ENCODE peak calls at places on chromosomes 5 and 9, in six cellular contexts. One of them, this sample, is unnamed.

GRCh38 chr9:74804018-74804385 is 83.7 kb downstream of the TRPM6 start:
- DNase-seq in dorsolateral prefrontal cortex: no peak
- DNase-seq in H54: no peak
- DNase-seq in DND-41: no peak
- DNase-seq in foreskin fibroblast: no peak
- DNase-seq in activated effector memory CD4-positive, alpha-beta T cell treated with anti-CD3 and anti-CD28 coated beads, Interleukin-2, amount 50 U/mL, for 16 hours: no peak
- DNase-seq in this sample: no peak

GRCh38 chr9:35618854-35619799 is 914 bp upstream of the CD72 start:
- DNase-seq in H54: no peak
- DNase-seq in DND-41: peak; percentile 94
- DNase-seq in activated effector memory CD4-positive, alpha-beta T cell treated with anti-CD3 and anti-CD28 coated beads, Interleukin-2, amount 50 U/mL, for 16 hours: no peak
- DNase-seq in foreskin fibroblast: no peak
- DNase-seq in dorsolateral prefrontal cortex: no peak
- DNase-seq in this sample: no peak

GRCh38 chr5:9302228-9302627 is 243.6 kb downstream of the SEMA5A start:
- DNase-seq in H54: no peak
- DNase-seq in activated effector memory CD4-positive, alpha-beta T cell treated with anti-CD3 and anti-CD28 coated beads, Interleukin-2, amount 50 U/mL, for 16 hours: no peak
- DNase-seq in dorsolateral prefrontal cortex: no peak
- DNase-seq in foreskin fibroblast: no peak
- DNase-seq in DND-41: no peak
- DNase-seq in this sample: no peak

GRCh38 chr9:128705051-128705965 is 3.0 kb downstream of the PKN3 start:
- DNase-seq in foreskin fibroblast: no peak
- DNase-seq in activated effector memory CD4-positive, alpha-beta T cell treated with anti-CD3 and anti-CD28 coated beads, Interleukin-2, amount 50 U/mL, for 16 hours: no peak
- DNase-seq in dorsolateral prefrontal cortex: no peak
- DNase-seq in DND-41: no peak
- DNase-seq in H54: no peak
- DNase-seq in this sample: no peak

GRCh38 chr9:33329117-33329563 is 38.8 kb downstream of the NFX1 start:
- DNase-seq in H54: peak; percentile 35
- DNase-seq in activated effector memory CD4-positive, alpha-beta T cell treated with anti-CD3 and anti-CD28 coated beads, Interleukin-2, amount 50 U/mL, for 16 hours: no peak
- DNase-seq in foreskin fibroblast: peak; percentile 91
- DNase-seq in DND-41: no peak
- DNase-seq in dorsolateral prefrontal cortex: no peak
- DNase-seq in this sample: peak; percentile 93

GRCh38 chr9:91395553-91396470 is 27.8 kb downstream of the NFIL3 start:
- DNase-seq in activated effector memory CD4-positive, alpha-beta T cell treated with anti-CD3 and anti-CD28 coated beads, Interleukin-2, amount 50 U/mL, for 16 hours: no peak
- DNase-seq in foreskin fibroblast: peak; percentile 70
- DNase-seq in H54: peak; percentile 56
- DNase-seq in dorsolateral prefrontal cortex: no peak
- DNase-seq in DND-41: no peak
- DNase-seq in this sample: peak; percentile 74

GRCh38 chr9:34179528-34180138 is 790 bp downstream of the UBAP1 start:
- DNase-seq in DND-41: no peak
- DNase-seq in H54: no peak
- DNase-seq in foreskin fibroblast: peak; percentile 71
- DNase-seq in dorsolateral prefrontal cortex: no peak
- DNase-seq in activated effector memory CD4-positive, alpha-beta T cell treated with anti-CD3 and anti-CD28 coated beads, Interleukin-2, amount 50 U/mL, for 16 hours: no peak
- DNase-seq in this sample: peak; percentile 43

GRCh38 chr5:157109744-157110143 is 900 bp upstream of the HAVCR2 start:
- DNase-seq in dorsolateral prefrontal cortex: no peak
- DNase-seq in H54: no peak
- DNase-seq in DND-41: no peak
- DNase-seq in activated effector memory CD4-positive, alpha-beta T cell treated with anti-CD3 and anti-CD28 coated beads, Interleukin-2, amount 50 U/mL, for 16 hours: no peak
- DNase-seq in foreskin fibroblast: no peak
- DNase-seq in this sample: no peak

GRCh38 chr9:134326754-134327526 is 685 bp downstream of the RXRA start:
- DNase-seq in dorsolateral prefrontal cortex: no peak
- DNase-seq in DND-41: no peak
- DNase-seq in foreskin fibroblast: no peak
- DNase-seq in activated effector memory CD4-positive, alpha-beta T cell treated with anti-CD3 and anti-CD28 coated beads, Interleukin-2, amount 50 U/mL, for 16 hours: no peak
- DNase-seq in H54: peak; percentile 92
- DNase-seq in this sample: no peak

GRCh38 chr9:114677418-114677817 is 4.6 kb downstream of the TEX48 start:
- DNase-seq in H54: peak; percentile 59
- DNase-seq in foreskin fibroblast: peak; percentile 99
- DNase-seq in activated effector memory CD4-positive, alpha-beta T cell treated with anti-CD3 and anti-CD28 coated beads, Interleukin-2, amount 50 U/mL, for 16 hours: no peak
- DNase-seq in dorsolateral prefrontal cortex: no peak
- DNase-seq in DND-41: peak; percentile 33
- DNase-seq in this sample: peak; percentile 99

GRCh38 chr9:78026947-78027346 is 4.7 kb downstream of the GNAQ start:
- DNase-seq in DND-41: no peak
- DNase-seq in foreskin fibroblast: no peak
- DNase-seq in activated effector memory CD4-positive, alpha-beta T cell treated with anti-CD3 and anti-CD28 coated beads, Interleukin-2, amount 50 U/mL, for 16 hours: no peak
- DNase-seq in dorsolateral prefrontal cortex: no peak
- DNase-seq in H54: no peak
- DNase-seq in this sample: no peak

GRCh38 chr5:157076558-157076957 is 17.6 kb upstream of the HAVCR1 start:
- DNase-seq in dorsolateral prefrontal cortex: no peak
- DNase-seq in foreskin fibroblast: no peak
- DNase-seq in activated effector memory CD4-positive, alpha-beta T cell treated with anti-CD3 and anti-CD28 coated beads, Interleukin-2, amount 50 U/mL, for 16 hours: no peak
- DNase-seq in DND-41: no peak
- DNase-seq in H54: no peak
- DNase-seq in this sample: peak; percentile 23

GRCh38 chr5:172319708-172320441 is 36.3 kb upstream of the UBTD2 start:
- DNase-seq in activated effector memory CD4-positive, alpha-beta T cell treated with anti-CD3 and anti-CD28 coated beads, Interleukin-2, amount 50 U/mL, for 16 hours: no peak
- DNase-seq in foreskin fibroblast: no peak
- DNase-seq in dorsolateral prefrontal cortex: no peak
- DNase-seq in DND-41: no peak
- DNase-seq in H54: no peak
- DNase-seq in this sample: no peak

GRCh38 chr9:123550797-123551196 is 194.8 kb downstream of the CRB2 start:
- DNase-seq in activated effector memory CD4-positive, alpha-beta T cell treated with anti-CD3 and anti-CD28 coated beads, Interleukin-2, amount 50 U/mL, for 16 hours: no peak
- DNase-seq in foreskin fibroblast: no peak
- DNase-seq in dorsolateral prefrontal cortex: no peak
- DNase-seq in H54: no peak
- DNase-seq in DND-41: no peak
- DNase-seq in this sample: no peak

GRCh38 chr5:3392306-3392939 is 203.2 kb upstream of the IRX1 start:
- DNase-seq in dorsolateral prefrontal cortex: no peak
- DNase-seq in H54: no peak
- DNase-seq in activated effector memory CD4-positive, alpha-beta T cell treated with anti-CD3 and anti-CD28 coated beads, Interleukin-2, amount 50 U/mL, for 16 hours: no peak
- DNase-seq in foreskin fibroblast: no peak
- DNase-seq in DND-41: peak; percentile 69
- DNase-seq in this sample: no peak

GRCh38 chr9:124222918-124223720 is 34.6 kb upstream of the NEK6 start:
- DNase-seq in DND-41: no peak
- DNase-seq in dorsolateral prefrontal cortex: peak; percentile 6
- DNase-seq in H54: peak; percentile 56
- DNase-seq in foreskin fibroblast: peak; percentile 42
- DNase-seq in activated effector memory CD4-positive, alpha-beta T cell treated with anti-CD3 and anti-CD28 coated beads, Interleukin-2, amount 50 U/mL, for 16 hours: peak; percentile 48
- DNase-seq in this sample: no peak

GRCh38 chr9:109198736-109199384 is 31.8 kb upstream of the FRRS1L start:
- DNase-seq in H54: no peak
- DNase-seq in dorsolateral prefrontal cortex: no peak
- DNase-seq in foreskin fibroblast: no peak
- DNase-seq in DND-41: no peak
- DNase-seq in activated effector memory CD4-positive, alpha-beta T cell treated with anti-CD3 and anti-CD28 coated beads, Interleukin-2, amount 50 U/mL, for 16 hours: no peak
- DNase-seq in this sample: no peak

GRCh38 chr5:164097747-164098146 is 592.3 kb downstream of the MAT2B start:
- DNase-seq in foreskin fibroblast: no peak
- DNase-seq in dorsolateral prefrontal cortex: no peak
- DNase-seq in DND-41: no peak
- DNase-seq in H54: no peak
- DNase-seq in activated effector memory CD4-positive, alpha-beta T cell treated with anti-CD3 and anti-CD28 coated beads, Interleukin-2, amount 50 U/mL, for 16 hours: no peak
- DNase-seq in this sample: no peak

GRCh38 chr9:129885670-129886106 is 50.4 kb downstream of the USP20 start:
- DNase-seq in foreskin fibroblast: peak; percentile 93
- DNase-seq in activated effector memory CD4-positive, alpha-beta T cell treated with anti-CD3 and anti-CD28 coated beads, Interleukin-2, amount 50 U/mL, for 16 hours: peak; percentile 96
- DNase-seq in dorsolateral prefrontal cortex: peak; percentile 79
- DNase-seq in DND-41: peak; percentile 92
- DNase-seq in H54: peak; percentile 88
- DNase-seq in this sample: peak; percentile 68

GRCh38 chr5:41707853-41708603 is 162.2 kb downstream of the OXCT1 start:
- DNase-seq in dorsolateral prefrontal cortex: no peak
- DNase-seq in activated effector memory CD4-positive, alpha-beta T cell treated with anti-CD3 and anti-CD28 coated beads, Interleukin-2, amount 50 U/mL, for 16 hours: no peak
- DNase-seq in DND-41: no peak
- DNase-seq in foreskin fibroblast: peak; percentile 32
- DNase-seq in H54: peak; percentile 10
- DNase-seq in this sample: peak; percentile 50

GRCh38 chr9:101462558-101462957 is 27.0 kb upstream of the ALDOB start:
- DNase-seq in foreskin fibroblast: peak; percentile 68
- DNase-seq in dorsolateral prefrontal cortex: no peak
- DNase-seq in activated effector memory CD4-positive, alpha-beta T cell treated with anti-CD3 and anti-CD28 coated beads, Interleukin-2, amount 50 U/mL, for 16 hours: no peak
- DNase-seq in H54: peak; percentile 63
- DNase-seq in DND-41: no peak
- DNase-seq in this sample: no peak

GRCh38 chr9:136667217-136667939 is 4.7 kb downstream of the EGFL7 start:
- DNase-seq in H54: no peak
- DNase-seq in DND-41: no peak
- DNase-seq in dorsolateral prefrontal cortex: no peak
- DNase-seq in foreskin fibroblast: no peak
- DNase-seq in activated effector memory CD4-positive, alpha-beta T cell treated with anti-CD3 and anti-CD28 coated beads, Interleukin-2, amount 50 U/mL, for 16 hours: no peak
- DNase-seq in this sample: no peak

GRCh38 chr9:37432020-37432419 is 9.5 kb downstream of the GRHPR start:
- DNase-seq in H54: no peak
- DNase-seq in activated effector memory CD4-positive, alpha-beta T cell treated with anti-CD3 and anti-CD28 coated beads, Interleukin-2, amount 50 U/mL, for 16 hours: no peak
- DNase-seq in dorsolateral prefrontal cortex: no peak
- DNase-seq in foreskin fibroblast: no peak
- DNase-seq in DND-41: no peak
- DNase-seq in this sample: no peak

GRCh38 chr5:150479416-150479815 is 28.5 kb upstream of the NDST1 start:
- DNase-seq in foreskin fibroblast: no peak
- DNase-seq in activated effector memory CD4-positive, alpha-beta T cell treated with anti-CD3 and anti-CD28 coated beads, Interleukin-2, amount 50 U/mL, for 16 hours: no peak
- DNase-seq in DND-41: no peak
- DNase-seq in H54: no peak
- DNase-seq in dorsolateral prefrontal cortex: no peak
- DNase-seq in this sample: no peak

GRCh38 chr9:128688501-128689292 is at the start of gene SET:
- DNase-seq in DND-41: peak; percentile 93
- DNase-seq in foreskin fibroblast: peak; percentile 95
- DNase-seq in dorsolateral prefrontal cortex: peak; percentile 91
- DNase-seq in activated effector memory CD4-positive, alpha-beta T cell treated with anti-CD3 and anti-CD28 coated beads, Interleukin-2, amount 50 U/mL, for 16 hours: peak; percentile 97
- DNase-seq in H54: peak; percentile 100
- DNase-seq in this sample: peak; percentile 77

GRCh38 chr5:134503088-134503936 is 22.2 kb upstream of the JADE2 start:
- DNase-seq in DND-41: peak; percentile 92
- DNase-seq in foreskin fibroblast: peak; percentile 98
- DNase-seq in H54: peak; percentile 85
- DNase-seq in dorsolateral prefrontal cortex: no peak
- DNase-seq in activated effector memory CD4-positive, alpha-beta T cell treated with anti-CD3 and anti-CD28 coated beads, Interleukin-2, amount 50 U/mL, for 16 hours: peak; percentile 83
- DNase-seq in this sample: peak; percentile 94

GRCh38 chr5:66565878-66566277 is 30.3 kb upstream of the MAST4 start:
- DNase-seq in H54: no peak
- DNase-seq in activated effector memory CD4-positive, alpha-beta T cell treated with anti-CD3 and anti-CD28 coated beads, Interleukin-2, amount 50 U/mL, for 16 hours: no peak
- DNase-seq in dorsolateral prefrontal cortex: no peak
- DNase-seq in foreskin fibroblast: no peak
- DNase-seq in DND-41: peak; percentile 38
- DNase-seq in this sample: no peak

GRCh38 chr5:91848453-91848852 is 465.3 kb upstream of the ARRDC3 start:
- DNase-seq in activated effector memory CD4-positive, alpha-beta T cell treated with anti-CD3 and anti-CD28 coated beads, Interleukin-2, amount 50 U/mL, for 16 hours: no peak
- DNase-seq in H54: peak; percentile 21
- DNase-seq in foreskin fibroblast: peak; percentile 82
- DNase-seq in dorsolateral prefrontal cortex: no peak
- DNase-seq in DND-41: no peak
- DNase-seq in this sample: peak; percentile 94

GRCh38 chr9:12798066-12798770 is 23.4 kb downstream of the LURAP1L start:
- DNase-seq in dorsolateral prefrontal cortex: peak; percentile 60
- DNase-seq in foreskin fibroblast: no peak
- DNase-seq in H54: no peak
- DNase-seq in activated effector memory CD4-positive, alpha-beta T cell treated with anti-CD3 and anti-CD28 coated beads, Interleukin-2, amount 50 U/mL, for 16 hours: no peak
- DNase-seq in DND-41: no peak
- DNase-seq in this sample: no peak

GRCh38 chr9:99040911-99041582 is 63.9 kb upstream of the TGFBR1 start:
- DNase-seq in dorsolateral prefrontal cortex: no peak
- DNase-seq in H54: peak; percentile 64
- DNase-seq in activated effector memory CD4-positive, alpha-beta T cell treated with anti-CD3 and anti-CD28 coated beads, Interleukin-2, amount 50 U/mL, for 16 hours: no peak
- DNase-seq in DND-41: no peak
- DNase-seq in foreskin fibroblast: peak; percentile 61
- DNase-seq in this sample: peak; percentile 60

GRCh38 chr9:121246821-121247511 is 21.0 kb upstream of the GSN start:
- DNase-seq in dorsolateral prefrontal cortex: no peak
- DNase-seq in foreskin fibroblast: peak; percentile 85
- DNase-seq in DND-41: no peak
- DNase-seq in activated effector memory CD4-positive, alpha-beta T cell treated with anti-CD3 and anti-CD28 coated beads, Interleukin-2, amount 50 U/mL, for 16 hours: no peak
- DNase-seq in H54: peak; percentile 52
- DNase-seq in this sample: peak; percentile 89

GRCh38 chr5:179253730-179254129 is 91.5 kb downstream of the ADAMTS2 start:
- DNase-seq in H54: no peak
- DNase-seq in dorsolateral prefrontal cortex: no peak
- DNase-seq in foreskin fibroblast: no peak
- DNase-seq in DND-41: no peak
- DNase-seq in activated effector memory CD4-positive, alpha-beta T cell treated with anti-CD3 and anti-CD28 coated beads, Interleukin-2, amount 50 U/mL, for 16 hours: peak; percentile 33
- DNase-seq in this sample: no peak

GRCh38 chr9:131733601-131734061 is 6.2 kb downstream of the RAPGEF1 start:
- DNase-seq in activated effector memory CD4-positive, alpha-beta T cell treated with anti-CD3 and anti-CD28 coated beads, Interleukin-2, amount 50 U/mL, for 16 hours: peak; percentile 83
- DNase-seq in DND-41: peak; percentile 57
- DNase-seq in H54: peak; percentile 28
- DNase-seq in dorsolateral prefrontal cortex: no peak
- DNase-seq in foreskin fibroblast: peak; percentile 76
- DNase-seq in this sample: peak; percentile 85

GRCh38 chr5:100188339-100188738 is 346.8 kb upstream of the FAM174A start:
- DNase-seq in foreskin fibroblast: no peak
- DNase-seq in activated effector memory CD4-positive, alpha-beta T cell treated with anti-CD3 and anti-CD28 coated beads, Interleukin-2, amount 50 U/mL, for 16 hours: no peak
- DNase-seq in H54: no peak
- DNase-seq in dorsolateral prefrontal cortex: no peak
- DNase-seq in DND-41: no peak
- DNase-seq in this sample: no peak

GRCh38 chr5:142837274-142837673 is 67.1 kb downstream of the ARHGAP26 start:
- DNase-seq in foreskin fibroblast: no peak
- DNase-seq in dorsolateral prefrontal cortex: no peak
- DNase-seq in DND-41: no peak
- DNase-seq in activated effector memory CD4-positive, alpha-beta T cell treated with anti-CD3 and anti-CD28 coated beads, Interleukin-2, amount 50 U/mL, for 16 hours: no peak
- DNase-seq in H54: no peak
- DNase-seq in this sample: no peak

GRCh38 chr5:180519098-180519497 is 24.9 kb downstream of the CNOT6 start:
- DNase-seq in H54: no peak
- DNase-seq in foreskin fibroblast: peak; percentile 12
- DNase-seq in DND-41: no peak
- DNase-seq in activated effector memory CD4-positive, alpha-beta T cell treated with anti-CD3 and anti-CD28 coated beads, Interleukin-2, amount 50 U/mL, for 16 hours: no peak
- DNase-seq in dorsolateral prefrontal cortex: no peak
- DNase-seq in this sample: no peak

GRCh38 chr5:135042595-135042994 is 8.6 kb upstream of the PITX1 start:
- DNase-seq in activated effector memory CD4-positive, alpha-beta T cell treated with anti-CD3 and anti-CD28 coated beads, Interleukin-2, amount 50 U/mL, for 16 hours: no peak
- DNase-seq in dorsolateral prefrontal cortex: no peak
- DNase-seq in H54: no peak
- DNase-seq in foreskin fibroblast: no peak
- DNase-seq in DND-41: no peak
- DNase-seq in this sample: no peak

GRCh38 chr9:100474950-100475276 is 2.0 kb downstream of the TMEFF1 start:
- DNase-seq in foreskin fibroblast: no peak
- DNase-seq in H54: no peak
- DNase-seq in dorsolateral prefrontal cortex: no peak
- DNase-seq in activated effector memory CD4-positive, alpha-beta T cell treated with anti-CD3 and anti-CD28 coated beads, Interleukin-2, amount 50 U/mL, for 16 hours: no peak
- DNase-seq in DND-41: no peak
- DNase-seq in this sample: no peak